ENCODE peak calls at places on chromosomes 12 and 14, in eight cellular contexts. L is HuH-7.5; R is NCI-H510A treated with DMSO at 0.1 percent for 48 hours; X is stimulated activated CD8-positive, alpha-beta memory T cell treated with anti-CD3 and anti-CD28 coated beads, Interleukin-7, amount 100 ng/mL, for 1 hour; G is effector memory CD4-positive, alpha-beta T cell; W is heart left ventricle; M is fibroblast of the conjunctiva; U is head of caudate nucleus. Q is an unnamed sample.
A peak's percentile ranks its signal among the peaks of the same experiment; 100 is the strongest.

GRCh38 chr12:52984136-52984535 is 22.1 kb upstream of the EIF4B start:
- DNase-seq in W (no peak), L (no peak), G (no peak), X (no peak), M (no peak), R (no peak), U (no peak), Q (no peak)

GRCh38 chr14:24818823-24819341 is 184.9 kb upstream of the GZMB start:
- DNase-seq in L (no peak), M (no peak), R (no peak), U (no peak), X (no peak), G (no peak), W (no peak), Q (no peak)

GRCh38 chr14:99522457-99522891 is 41.3 kb downstream of the CCNK start:
- DNase-seq in U (no peak), R (peak; percentile 8), X (no peak), W (no peak), G (no peak), L (no peak), M (no peak), Q (no peak)

GRCh38 chr12:10384191-10384590 is 5.7 kb downstream of the KLRK1 start:
- DNase-seq in R (no peak), L (no peak), X (no peak), G (no peak), M (no peak), W (no peak), U (no peak), Q (no peak)

GRCh38 chr14:100010679-100011078 is 54.5 kb upstream of the EVL start:
- DNase-seq in X (no peak), U (no peak), R (no peak), G (no peak), W (no peak), L (no peak), M (no peak), Q (no peak)

GRCh38 chr12:76762556-76762955 is 1.4 kb upstream of the ZDHHC17 start:
- DNase-seq in M (no peak), X (no peak), L (no peak), U (no peak), R (no peak), G (no peak), W (no peak), Q (peak; percentile 23)

GRCh38 chr12:4274960-4275868 is 1.7 kb downstream of the CCND2 start:
- DNase-seq in R (no peak), G (no peak), M (no peak), W (no peak), L (no peak), U (no peak), X (no peak), Q (no peak)

GRCh38 chr12:83031301-83031700 is 344.6 kb downstream of the TMTC2 start:
- DNase-seq in M (no peak), R (no peak), X (no peak), U (no peak), G (no peak), L (no peak), W (no peak), Q (no peak)

GRCh38 chr12:112473056-112473455 is 54.3 kb downstream of the PTPN11 start:
- DNase-seq in M (no peak), L (no peak), R (no peak), U (no peak), X (no peak), G (no peak), W (no peak), Q (no peak)

GRCh38 chr14:105999361-106000028 is 473.1 kb downstream of the TMEM121 start:
- DNase-seq in W (peak; percentile 47), G (peak; percentile 82), U (peak; percentile 18), L (no peak), M (no peak), R (no peak), X (no peak), Q (no peak)

GRCh38 chr14:74942608-74943007 is 12.8 kb downstream of the PGF start:
- DNase-seq in L (no peak), G (no peak), W (no peak), X (no peak), R (no peak), M (no peak), U (no peak), Q (no peak)

GRCh38 chr12:552466-552865 is 92.7 kb downstream of the B4GALNT3 start:
- DNase-seq in W (peak; percentile 44), M (no peak), R (no peak), X (no peak), U (no peak), L (no peak), G (no peak), Q (no peak)